ENCODE peak calls at places on chromosome 15, in nine cellular contexts. K is HCT116, O is upper lobe of left lung, A is GM23338, W is stomach, G is GM12878, U is K562, P is SK-N-SH, R is sigmoid colon. Z is an unnamed sample.

GRCh38 chr15:73127302-73127936 is 75.2 kb downstream of the NEO1 start:
- DNase-seq in K (peak; percentile 18), O (no peak), A (peak; percentile 74), W (no peak), G (peak; percentile 7), U (peak; percentile 37), P (peak; percentile 54), R (no peak), Z (no peak)

GRCh38 chr15:87578776-87579175 is 677.8 kb downstream of the NTRK3 start:
- DNase-seq in K (no peak), O (no peak), A (no peak), W (no peak), G (no peak), U (no peak), P (no peak), R (no peak), Z (no peak)

GRCh38 chr15:99537344-99537743 is 28.4 kb upstream of the MEF2A start:
- DNase-seq in K (no peak), O (no peak), A (no peak), W (no peak), G (no peak), U (no peak), P (no peak), R (no peak), Z (no peak)

GRCh38 chr15:41836713-41837454 is 1.8 kb upstream of the PLA2G4B start:
- DNase-seq in K (no peak), O (peak; percentile 87), A (no peak), W (no peak), G (no peak), U (no peak), P (no peak), R (no peak), Z (no peak)

GRCh38 chr15:49301562-49301961 is 121.5 kb upstream of the FGF7 start:
- DNase-seq in K (no peak), O (no peak), A (no peak), W (no peak), G (no peak), U (no peak), P (no peak), R (no peak), Z (no peak)

GRCh38 chr15:85879334-85880163 is 84.8 kb upstream of the KLHL25 start:
- DNase-seq in K (no peak), O (no peak), A (no peak), W (no peak), G (no peak), U (no peak), P (no peak), R (no peak), Z (no peak)

GRCh38 chr15:80695911-80696651 is 971 bp downstream of the ABHD17C start:
- DNase-seq in K (no peak), O (peak; percentile 62), A (peak; percentile 29), W (peak; percentile 69), G (no peak), U (no peak), P (peak; percentile 53), R (no peak), Z (no peak)

GRCh38 chr15:41501961-41502786 is 8.5 kb downstream of the ITPKA start:
- DNase-seq in K (no peak), O (no peak), A (peak; percentile 65), W (no peak), G (no peak), U (no peak), P (peak; percentile 62), R (no peak), Z (peak; percentile 86)

GRCh38 chr15:85708402-85708932 is 86.3 kb downstream of the KLHL25 start:
- DNase-seq in K (no peak), O (no peak), A (no peak), W (no peak), G (no peak), U (no peak), P (no peak), R (no peak), Z (no peak)

GRCh38 chr15:79310612-79310984 is 314 bp upstream of the TMED3 start:
- DNase-seq in K (no peak), O (no peak), A (peak; percentile 68), W (no peak), G (no peak), U (no peak), P (no peak), R (no peak), Z (no peak)

GRCh38 chr15:62719316-62719715 is 323.2 kb upstream of the TPM1 start:
- DNase-seq in K (no peak), O (no peak), A (no peak), W (no peak), G (no peak), U (no peak), P (no peak), R (no peak), Z (no peak)

GRCh38 chr15:70518201-70519003 is 245.0 kb downstream of the UACA start:
- DNase-seq in K (no peak), O (no peak), A (no peak), W (no peak), G (no peak), U (no peak), P (no peak), R (peak; percentile 30), Z (peak; percentile 47)

GRCh38 chr15:60003243-60004018 is 680 bp upstream of the FOXB1 start:
- DNase-seq in K (no peak), O (no peak), A (no peak), W (no peak), G (no peak), U (no peak), P (peak; percentile 34), R (no peak), Z (no peak)

GRCh38 chr15:99930696-99931095 is 197.5 kb upstream of the LYSMD4 start:
- DNase-seq in K (no peak), O (no peak), A (no peak), W (no peak), G (no peak), U (no peak), P (no peak), R (no peak), Z (no peak)

GRCh38 chr15:66876423-66876730 is 174.3 kb downstream of the SMAD6 start:
- DNase-seq in K (no peak), O (no peak), A (peak; percentile 40), W (no peak), G (no peak), U (peak; percentile 70), P (no peak), R (no peak), Z (peak; percentile 47)

GRCh38 chr15:52440414-52440813 is 88.3 kb downstream of the MYO5A start:
- DNase-seq in K (peak; percentile 45), O (no peak), A (no peak), W (no peak), G (no peak), U (no peak), P (no peak), R (no peak), Z (no peak)
- H3K27ac ChIP-seq in K (no peak overlapping the region), O (no peak overlapping the region), A (no peak overlapping the region), W (no peak overlapping the region), G (no peak overlapping the region), U (no peak overlapping the region), P (no peak overlapping the region), R (no peak overlapping the region), Z (no peak overlapping the region)

GRCh38 chr15:93152951-93153350 is 63.9 kb upstream of the RGMA start:
- DNase-seq in K (no peak), O (no peak), A (no peak), W (peak; percentile 28), G (no peak), U (no peak), P (no peak), R (peak; percentile 94), Z (no peak)
- TF ChIP-seq POLR2AphosphoS5 in K (no peak), O (no peak), A (no peak), W (peak; percentile 43), G (no peak), U (no peak), P (no peak), R (peak; percentile 76), Z (no peak)

GRCh38 chr15:35530698-35531097 is 15.3 kb downstream of the DPH6 start:
- DNase-seq in K (no peak), O (no peak), A (no peak), W (no peak), G (no peak), U (no peak), P (no peak), R (no peak), Z (no peak)
- H3K27ac ChIP-seq in K (no peak overlapping the region), O (no peak overlapping the region), A (no peak overlapping the region), W (no peak overlapping the region), G (no peak overlapping the region), U (no peak overlapping the region), P (no peak overlapping the region), R (no peak overlapping the region), Z (no peak overlapping the region)

GRCh38 chr15:40340038-40340739 is 550 bp downstream of the CCDC9B start:
- DNase-seq in K (no peak), O (peak; percentile 65), A (no peak), W (peak; percentile 70), G (no peak), U (no peak), P (peak; percentile 74), R (peak; percentile 96), Z (no peak)
- TF ChIP-seq POLR2AphosphoS5 in K (no peak), O (peak; percentile 18), A (no peak), W (peak; percentile 55), G (no peak), U (no peak), P (no peak), R (peak; percentile 83), Z (no peak)